ENCODE peak calls at places on chromosome 21, in six cellular contexts. One of them, this sample, is unnamed.

GRCh38 chr21:43190544-43191340 is 21.9 kb downstream of the CRYAA start:
- DNase-seq in aorta: no peak
- DNase-seq in brain microvascular endothelial cell: no peak
- DNase-seq in stimulated activated naive B cell treated with anti-CD40 and anti-IgM and Interleukin-4, amounts not matched to agents 10 μg/mL and 1 μg/mL and 100 μg/mL, for 72 hours: no peak
- DNase-seq in activated CD4-positive, alpha-beta T cell treated with anti-CD3 and anti-CD28 coated beads, Interleukin-2, amount 10 ng/mL, durations not matched to agents 7 days and 5 days: no peak
- DNase-seq in fibroblast of lung: no peak
- DNase-seq in this sample: no peak

GRCh38 chr21:30044447-30045064 is 104.8 kb upstream of the GRIK1 start:
- DNase-seq in aorta: no peak
- DNase-seq in brain microvascular endothelial cell: peak
- DNase-seq in stimulated activated naive B cell treated with anti-CD40 and anti-IgM and Interleukin-4, amounts not matched to agents 10 μg/mL and 1 μg/mL and 100 μg/mL, for 72 hours: no peak
- DNase-seq in activated CD4-positive, alpha-beta T cell treated with anti-CD3 and anti-CD28 coated beads, Interleukin-2, amount 10 ng/mL, durations not matched to agents 7 days and 5 days: peak
- DNase-seq in fibroblast of lung: peak
- DNase-seq in this sample: no peak

GRCh38 chr21:41229527-41230248 is 61.7 kb downstream of the BACE2 start:
- DNase-seq in aorta: no peak
- DNase-seq in brain microvascular endothelial cell: no peak
- DNase-seq in stimulated activated naive B cell treated with anti-CD40 and anti-IgM and Interleukin-4, amounts not matched to agents 10 μg/mL and 1 μg/mL and 100 μg/mL, for 72 hours: peak
- DNase-seq in activated CD4-positive, alpha-beta T cell treated with anti-CD3 and anti-CD28 coated beads, Interleukin-2, amount 10 ng/mL, durations not matched to agents 7 days and 5 days: no peak
- DNase-seq in fibroblast of lung: no peak
- DNase-seq in this sample: no peak

GRCh38 chr21:32878654-32879053 is 107.1 kb upstream of the PAXBP1 start:
- DNase-seq in aorta: peak
- DNase-seq in brain microvascular endothelial cell: no peak
- DNase-seq in stimulated activated naive B cell treated with anti-CD40 and anti-IgM and Interleukin-4, amounts not matched to agents 10 μg/mL and 1 μg/mL and 100 μg/mL, for 72 hours: no peak
- DNase-seq in activated CD4-positive, alpha-beta T cell treated with anti-CD3 and anti-CD28 coated beads, Interleukin-2, amount 10 ng/mL, durations not matched to agents 7 days and 5 days: no peak
- DNase-seq in fibroblast of lung: no peak
- DNase-seq in this sample: no peak

GRCh38 chr21:35925497-35925896 is 134.8 kb downstream of the SETD4 start:
- DNase-seq in aorta: peak
- DNase-seq in brain microvascular endothelial cell: no peak
- DNase-seq in stimulated activated naive B cell treated with anti-CD40 and anti-IgM and Interleukin-4, amounts not matched to agents 10 μg/mL and 1 μg/mL and 100 μg/mL, for 72 hours: no peak
- DNase-seq in activated CD4-positive, alpha-beta T cell treated with anti-CD3 and anti-CD28 coated beads, Interleukin-2, amount 10 ng/mL, durations not matched to agents 7 days and 5 days: no peak
- DNase-seq in fibroblast of lung: peak
- DNase-seq in this sample: no peak

GRCh38 chr21:46188226-46189212 is 4.3 kb upstream of the SPATC1L start:
- DNase-seq in aorta: peak
- DNase-seq in brain microvascular endothelial cell: peak
- DNase-seq in stimulated activated naive B cell treated with anti-CD40 and anti-IgM and Interleukin-4, amounts not matched to agents 10 μg/mL and 1 μg/mL and 100 μg/mL, for 72 hours: no peak
- DNase-seq in activated CD4-positive, alpha-beta T cell treated with anti-CD3 and anti-CD28 coated beads, Interleukin-2, amount 10 ng/mL, durations not matched to agents 7 days and 5 days: no peak
- DNase-seq in fibroblast of lung: peak
- DNase-seq in this sample: peak

GRCh38 chr21:43624343-43624742 is 34.9 kb downstream of the HSF2BP start:
- DNase-seq in aorta: no peak
- DNase-seq in brain microvascular endothelial cell: no peak
- DNase-seq in stimulated activated naive B cell treated with anti-CD40 and anti-IgM and Interleukin-4, amounts not matched to agents 10 μg/mL and 1 μg/mL and 100 μg/mL, for 72 hours: no peak
- DNase-seq in activated CD4-positive, alpha-beta T cell treated with anti-CD3 and anti-CD28 coated beads, Interleukin-2, amount 10 ng/mL, durations not matched to agents 7 days and 5 days: no peak
- DNase-seq in fibroblast of lung: no peak
- DNase-seq in this sample: no peak

GRCh38 chr21:46226146-46226545 is 2.4 kb downstream of the LSS start:
- DNase-seq in aorta: no peak
- DNase-seq in brain microvascular endothelial cell: no peak
- DNase-seq in stimulated activated naive B cell treated with anti-CD40 and anti-IgM and Interleukin-4, amounts not matched to agents 10 μg/mL and 1 μg/mL and 100 μg/mL, for 72 hours: no peak
- DNase-seq in activated CD4-positive, alpha-beta T cell treated with anti-CD3 and anti-CD28 coated beads, Interleukin-2, amount 10 ng/mL, durations not matched to agents 7 days and 5 days: no peak
- DNase-seq in fibroblast of lung: no peak
- DNase-seq in this sample: no peak

GRCh38 chr21:36487641-36488307 is 7.9 kb upstream of the CLDN14 start:
- DNase-seq in aorta: no peak
- DNase-seq in brain microvascular endothelial cell: peak
- DNase-seq in stimulated activated naive B cell treated with anti-CD40 and anti-IgM and Interleukin-4, amounts not matched to agents 10 μg/mL and 1 μg/mL and 100 μg/mL, for 72 hours: no peak
- DNase-seq in activated CD4-positive, alpha-beta T cell treated with anti-CD3 and anti-CD28 coated beads, Interleukin-2, amount 10 ng/mL, durations not matched to agents 7 days and 5 days: no peak
- DNase-seq in fibroblast of lung: no peak
- DNase-seq in this sample: no peak

GRCh38 chr21:42162831-42163510 is 56.0 kb upstream of the ABCG1 start:
- DNase-seq in aorta: no peak
- DNase-seq in brain microvascular endothelial cell: no peak
- DNase-seq in stimulated activated naive B cell treated with anti-CD40 and anti-IgM and Interleukin-4, amounts not matched to agents 10 μg/mL and 1 μg/mL and 100 μg/mL, for 72 hours: no peak
- DNase-seq in activated CD4-positive, alpha-beta T cell treated with anti-CD3 and anti-CD28 coated beads, Interleukin-2, amount 10 ng/mL, durations not matched to agents 7 days and 5 days: no peak
- DNase-seq in fibroblast of lung: peak
- DNase-seq in this sample: no peak

GRCh38 chr21:45698493-45698947 is 55.0 kb downstream of the PCBP3 start:
- DNase-seq in aorta: peak
- DNase-seq in brain microvascular endothelial cell: peak
- DNase-seq in stimulated activated naive B cell treated with anti-CD40 and anti-IgM and Interleukin-4, amounts not matched to agents 10 μg/mL and 1 μg/mL and 100 μg/mL, for 72 hours: no peak
- DNase-seq in activated CD4-positive, alpha-beta T cell treated with anti-CD3 and anti-CD28 coated beads, Interleukin-2, amount 10 ng/mL, durations not matched to agents 7 days and 5 days: no peak
- DNase-seq in fibroblast of lung: peak
- DNase-seq in this sample: no peak

GRCh38 chr21:14076143-14076806 is 134.5 kb downstream of the LIPI start:
- DNase-seq in aorta: no peak
- DNase-seq in brain microvascular endothelial cell: no peak
- DNase-seq in stimulated activated naive B cell treated with anti-CD40 and anti-IgM and Interleukin-4, amounts not matched to agents 10 μg/mL and 1 μg/mL and 100 μg/mL, for 72 hours: no peak
- DNase-seq in activated CD4-positive, alpha-beta T cell treated with anti-CD3 and anti-CD28 coated beads, Interleukin-2, amount 10 ng/mL, durations not matched to agents 7 days and 5 days: no peak
- DNase-seq in fibroblast of lung: no peak
- DNase-seq in this sample: no peak

GRCh38 chr21:38955495-38955894 is 149.8 kb downstream of the ETS2 start:
- DNase-seq in aorta: no peak
- DNase-seq in brain microvascular endothelial cell: peak
- DNase-seq in stimulated activated naive B cell treated with anti-CD40 and anti-IgM and Interleukin-4, amounts not matched to agents 10 μg/mL and 1 μg/mL and 100 μg/mL, for 72 hours: no peak
- DNase-seq in activated CD4-positive, alpha-beta T cell treated with anti-CD3 and anti-CD28 coated beads, Interleukin-2, amount 10 ng/mL, durations not matched to agents 7 days and 5 days: no peak
- DNase-seq in fibroblast of lung: peak
- DNase-seq in this sample: no peak

GRCh38 chr21:44092201-44092600 is 15.0 kb upstream of the PWP2 start:
- DNase-seq in aorta: no peak
- DNase-seq in brain microvascular endothelial cell: no peak
- DNase-seq in stimulated activated naive B cell treated with anti-CD40 and anti-IgM and Interleukin-4, amounts not matched to agents 10 μg/mL and 1 μg/mL and 100 μg/mL, for 72 hours: no peak
- DNase-seq in activated CD4-positive, alpha-beta T cell treated with anti-CD3 and anti-CD28 coated beads, Interleukin-2, amount 10 ng/mL, durations not matched to agents 7 days and 5 days: no peak
- DNase-seq in fibroblast of lung: no peak
- DNase-seq in this sample: no peak

GRCh38 chr21:9839011-9839661 is 682.2 kb upstream of the TPTE start:
- DNase-seq in aorta: peak
- DNase-seq in brain microvascular endothelial cell: no peak
- DNase-seq in stimulated activated naive B cell treated with anti-CD40 and anti-IgM and Interleukin-4, amounts not matched to agents 10 μg/mL and 1 μg/mL and 100 μg/mL, for 72 hours: no peak
- DNase-seq in activated CD4-positive, alpha-beta T cell treated with anti-CD3 and anti-CD28 coated beads, Interleukin-2, amount 10 ng/mL, durations not matched to agents 7 days and 5 days: no peak
- DNase-seq in fibroblast of lung: no peak
- DNase-seq in this sample: no peak

GRCh38 chr21:29078884-29079765 is 5.7 kb upstream of the CCT8 start:
- DNase-seq in aorta: peak
- DNase-seq in brain microvascular endothelial cell: no peak
- DNase-seq in stimulated activated naive B cell treated with anti-CD40 and anti-IgM and Interleukin-4, amounts not matched to agents 10 μg/mL and 1 μg/mL and 100 μg/mL, for 72 hours: peak
- DNase-seq in activated CD4-positive, alpha-beta T cell treated with anti-CD3 and anti-CD28 coated beads, Interleukin-2, amount 10 ng/mL, durations not matched to agents 7 days and 5 days: peak
- DNase-seq in fibroblast of lung: no peak
- DNase-seq in this sample: no peak

GRCh38 chr21:41877901-41878830 is 978 bp downstream of the PRDM15 start:
- DNase-seq in aorta: no peak
- DNase-seq in brain microvascular endothelial cell: peak
- DNase-seq in stimulated activated naive B cell treated with anti-CD40 and anti-IgM and Interleukin-4, amounts not matched to agents 10 μg/mL and 1 μg/mL and 100 μg/mL, for 72 hours: no peak
- DNase-seq in activated CD4-positive, alpha-beta T cell treated with anti-CD3 and anti-CD28 coated beads, Interleukin-2, amount 10 ng/mL, durations not matched to agents 7 days and 5 days: peak
- DNase-seq in fibroblast of lung: peak
- DNase-seq in this sample: no peak

GRCh38 chr21:28397040-28397439 is 595.6 kb downstream of the LTN1 start:
- DNase-seq in aorta: no peak
- DNase-seq in brain microvascular endothelial cell: no peak
- DNase-seq in stimulated activated naive B cell treated with anti-CD40 and anti-IgM and Interleukin-4, amounts not matched to agents 10 μg/mL and 1 μg/mL and 100 μg/mL, for 72 hours: no peak
- DNase-seq in activated CD4-positive, alpha-beta T cell treated with anti-CD3 and anti-CD28 coated beads, Interleukin-2, amount 10 ng/mL, durations not matched to agents 7 days and 5 days: no peak
- DNase-seq in fibroblast of lung: no peak
- DNase-seq in this sample: no peak